ENCODE peak calls at places on chromosome 11, in eight cellular contexts. D is IMR-90, A is RCC 7860, V is amniotic stem cell, G is fibroblast of pulmonary artery, Z is germinal center, T is sciatic nerve, Y is NCI-H1436. L is an unnamed sample.

GRCh38 chr11:18204771-18205170 is 31.8 kb downstream of the SAA4 start:
- DNase-seq in G (no peak), Y (no peak), V (no peak), D (no peak), A (no peak), T (no peak), Z (no peak), L (no peak)

GRCh38 chr11:8219257-8220021 is 44.2 kb downstream of the LMO1 start:
- DNase-seq in D (peak), Z (no peak), Y (peak), T (no peak), G (peak), V (no peak), A (peak), L (peak)

GRCh38 chr11:114208371-114208770 is 87.8 kb upstream of the NNMT start:
- DNase-seq in Y (no peak), G (no peak), V (no peak), T (no peak), Z (no peak), A (no peak), D (no peak), L (no peak)

GRCh38 chr11:58006940-58007339 is 16.7 kb upstream of the OR9Q1 start:
- DNase-seq in A (peak), D (peak), V (no peak), Z (no peak), G (peak), T (no peak), Y (no peak), L (no peak)

GRCh38 chr11:128845334-128845780 is 21.7 kb downstream of the KCNJ1 start:
- DNase-seq in V (no peak), T (no peak), D (no peak), Y (no peak), A (no peak), G (no peak), Z (peak), L (peak)

GRCh38 chr11:43575931-43576833 is 104.4 kb upstream of the HSD17B12 start:
- DNase-seq in V (no peak), Y (no peak), D (no peak), Z (no peak), T (no peak), G (peak), A (no peak), L (no peak)

GRCh38 chr11:108853151-108853550 is 188.3 kb downstream of the DDX10 start:
- DNase-seq in G (no peak), D (no peak), Z (no peak), T (no peak), Y (no peak), A (no peak), V (no peak), L (no peak)

GRCh38 chr11:449889-450808 is at the start of gene PTDSS2:
- DNase-seq in A (peak), Z (peak), V (peak), D (peak), T (peak), G (peak), Y (peak), L (peak)